ENCODE peak calls at places on chromosome 2, in four cellular contexts. K is brain microvascular endothelial cell, Z is GM23338, Q is progenitor cell of endocrine pancreas. O is an unnamed sample.

GRCh38 chr2:27805180-27805579 is 33.7 kb downstream of the MRPL33 start:
- DNase-seq in Z (no peak), K (no peak), Q (no peak), O (no peak)

GRCh38 chr2:36779462-36779861 is 83.0 kb downstream of the VIT start:
- DNase-seq in Q (no peak), Z (no peak), K (no peak), O (no peak)

GRCh38 chr2:59413751-59414570 is 1139.5 kb downstream of the BCL11A start:
- DNase-seq in K (no peak), Q (no peak), Z (no peak), O (no peak)

GRCh38 chr2:74668087-74668486 is 14.0 kb downstream of the SEMA4F start:
- DNase-seq in Z (no peak), Q (no peak), K (no peak), O (no peak)

GRCh38 chr2:181917378-181917735 is 25.8 kb downstream of the ITPRID2 start:
- DNase-seq in Z (no peak), K (no peak), Q (no peak), O (no peak)

GRCh38 chr2:216866515-216867095 is 6.7 kb upstream of the TNP1 start:
- DNase-seq in K (no peak), Q (no peak), Z (no peak), O (peak; percentile 40)

GRCh38 chr2:54639609-54640008 is 83.9 kb upstream of the EML6 start:
- DNase-seq in Q (no peak), K (no peak), Z (no peak), O (no peak)

GRCh38 chr2:112006076-112006410 is 49.0 kb upstream of the TMEM87B start:
- DNase-seq in Q (no peak), Z (no peak), K (peak; percentile 27), O (no peak)

GRCh38 chr2:131413148-131413747 is 49.3 kb upstream of the RAB6D start:
- DNase-seq in K (peak; percentile 47), Z (peak; percentile 60), Q (no peak), O (peak; percentile 35)

GRCh38 chr2:85748948-85749875 is 4.6 kb upstream of the ATOH8 start:
- DNase-seq in Q (no peak), K (no peak), Z (no peak), O (no peak)
- TF ChIP-seq CTCF in Q (no peak), K (peak; percentile 28), Z (no peak), O (no peak)

GRCh38 chr2:235504459-235505200 is 10.8 kb downstream of the AGAP1 start:
- DNase-seq in Z (no peak), Q (no peak), K (no peak), O (no peak)
- TF ChIP-seq CTCF in Z (no peak), Q (no peak), K (no peak), O (no peak)

DNA sequence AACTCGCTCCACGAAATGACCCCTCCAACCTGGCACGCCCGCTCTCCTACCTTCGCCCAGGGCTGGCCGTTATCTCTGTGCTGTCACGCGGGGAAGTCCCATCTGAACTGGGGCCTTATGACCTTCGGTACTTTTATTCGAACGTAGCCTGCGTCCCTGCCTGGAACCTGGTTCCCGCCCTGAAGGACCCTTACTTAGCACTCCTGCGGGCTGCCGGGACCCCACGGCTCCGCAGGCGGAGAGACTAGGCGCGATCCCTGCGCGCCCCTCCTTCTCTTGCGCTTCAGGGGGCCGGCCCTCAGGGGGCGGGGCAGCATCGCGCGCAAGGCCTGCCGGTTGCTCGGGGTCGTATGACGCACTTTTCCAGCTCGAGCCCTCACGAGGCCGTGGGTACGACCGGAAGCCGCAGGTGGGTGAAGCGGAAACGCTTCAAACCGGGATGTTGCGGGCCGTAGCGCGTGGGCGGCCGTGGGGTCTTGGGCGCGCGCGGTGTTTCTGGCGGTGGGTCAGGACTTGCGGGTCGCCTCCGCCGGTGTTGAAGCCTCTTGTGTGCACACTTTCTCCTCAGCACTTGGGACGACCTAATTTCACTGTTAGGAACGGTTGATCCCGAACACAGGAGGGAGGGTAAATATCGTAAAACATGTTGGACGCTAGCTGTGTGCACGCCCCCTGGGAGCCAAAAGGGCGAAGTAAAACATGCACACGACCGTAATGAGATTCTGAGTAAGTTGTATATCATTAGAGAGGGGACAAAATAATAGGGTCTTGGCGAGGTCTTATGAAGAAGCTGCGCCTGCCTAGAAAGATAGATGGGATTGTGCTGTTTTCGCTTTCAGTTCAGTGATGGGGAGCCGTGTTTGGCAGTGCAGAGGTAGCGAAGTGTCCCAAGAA is at the start of the genes LIPT1 and TSGA10:
- DNase-seq in Z (peak; percentile 91), Q (peak; percentile 74), K (peak; percentile 80), O (peak; percentile 96)
- TF ChIP-seq CTCF in Z (peak; percentile 19), Q (peak; percentile 49), K (peak; percentile 25), O (no peak)

GRCh38 chr2:23836971-23837565 is 89.9 kb downstream of the ATAD2B start:
- DNase-seq in Z (no peak), K (no peak), Q (no peak), O (no peak)
- TF ChIP-seq CTCF in Z (no peak), K (no peak), Q (no peak), O (no peak)

DNA sequence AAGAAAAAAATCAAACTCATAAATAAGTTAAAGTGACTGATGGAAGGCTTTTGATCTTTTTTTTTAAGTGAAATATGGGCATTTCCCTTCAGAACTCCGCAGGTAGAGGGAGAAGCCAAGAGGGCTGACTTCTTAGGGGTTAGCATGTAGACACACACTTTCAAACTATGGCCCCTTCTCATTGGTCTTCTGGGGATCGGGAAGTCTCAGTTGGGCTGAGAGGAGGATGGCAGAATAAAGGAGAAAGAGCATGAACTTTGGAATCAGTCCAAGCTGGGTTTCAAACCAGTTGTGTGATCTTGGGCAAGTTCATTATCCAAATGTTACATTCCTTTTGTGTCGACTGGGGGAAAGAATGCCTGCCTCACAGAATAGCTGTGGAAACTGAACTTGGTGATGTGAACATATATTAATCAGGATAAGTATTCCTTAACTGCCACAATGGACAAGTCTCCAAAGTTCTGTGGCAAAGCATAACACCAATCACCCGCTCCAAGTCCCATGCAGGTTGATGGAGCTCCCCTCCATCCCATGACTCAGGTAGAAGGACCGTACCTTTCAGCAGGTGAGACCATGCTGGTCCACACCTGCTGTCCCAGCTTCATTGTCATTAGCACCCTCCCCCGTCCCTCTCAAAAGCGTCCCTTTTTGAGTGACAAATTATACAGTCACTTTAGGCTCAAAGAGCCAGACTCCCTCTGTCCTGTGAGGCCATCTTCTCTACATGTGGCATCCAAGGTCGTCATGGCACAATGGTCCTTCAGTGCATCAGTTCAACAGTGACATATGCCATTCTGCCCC is 137.0 kb upstream of the MYCN start:
- DNase-seq in K (no peak), Q (no peak), Z (no peak), O (no peak)
- TF ChIP-seq CTCF in K (no peak), Q (no peak), Z (no peak), O (no peak)

GRCh38 chr2:95053543-95053942 is 28.0 kb downstream of the MAL start:
- DNase-seq in Q (no peak), Z (peak; percentile 83), K (no peak), O (peak; percentile 59)
- TF ChIP-seq CTCF in Q (peak; percentile 57), Z (peak; percentile 61), K (no peak), O (peak; percentile 11)